ENCODE peak calls at places on chromosomes 11 and 22, in six cellular contexts. P is activated CD4-positive, CD25-positive, alpha-beta regulatory T cell; S is cerebellar cortex; N is HEK293T; Z is cardiac muscle cell; X is AG09319. T is an unnamed sample.

GRCh38 chr22:35614404-35614803 is 2.7 kb downstream of the MB start:
- DNase-seq in P (no peak), S (no peak), N (no peak), Z (no peak), X (no peak), T (no peak)

GRCh38 chr11:122778148-122778547 is 60.2 kb upstream of the CRTAM start:
- DNase-seq in P (no peak), S (no peak), N (no peak), Z (no peak), X (no peak), T (no peak)

GRCh38 chr22:29799217-29799680 is 32.1 kb downstream of the UQCR10 start:
- DNase-seq in P (no peak), S (peak), N (no peak), Z (no peak), X (peak), T (peak)

GRCh38 chr22:47153854-47154542 is 391.5 kb downstream of the TBC1D22A start:
- DNase-seq in P (no peak), S (no peak), N (no peak), Z (no peak), X (no peak), T (no peak)

GRCh38 chr11:19553683-19554333 is 158.8 kb upstream of the NAV2 start:
- DNase-seq in P (peak), S (peak), N (peak), Z (peak), X (no peak), T (peak)

GRCh38 chr11:109894242-109894641 is 198.9 kb upstream of the ZC3H12C start:
- DNase-seq in P (no peak), S (no peak), N (no peak), Z (no peak), X (no peak), T (no peak)

GRCh38 chr11:70435765-70436500 is 37.6 kb downstream of the CTTN start:
- DNase-seq in P (no peak), S (no peak), N (no peak), Z (no peak), X (no peak), T (no peak)

GRCh38 chr11:59429924-59430516 is 3.8 kb upstream of the OR5A2 start:
- DNase-seq in P (no peak), S (peak), N (peak), Z (peak), X (peak), T (peak)

GRCh38 chr22:31800065-31800464 is 46.2 kb downstream of the DEPDC5 start:
- DNase-seq in P (no peak), S (no peak), N (no peak), Z (no peak), X (no peak), T (no peak)

GRCh38 chr11:22263613-22264012 is 70.7 kb downstream of the ANO5 start:
- DNase-seq in P (no peak), S (no peak), N (no peak), Z (peak), X (no peak), T (no peak)

GRCh38 chr22:42747701-42748513 is 27.2 kb upstream of the A4GALT start:
- DNase-seq in P (no peak), S (peak), N (no peak), Z (peak), X (peak), T (peak)

GRCh38 chr11:91926967-91927366 is 297.7 kb upstream of the FAT3 start:
- DNase-seq in P (no peak), S (no peak), N (no peak), Z (no peak), X (no peak), T (no peak)

GRCh38 chr22:47154621-47155081 is 392.2 kb downstream of the TBC1D22A start:
- DNase-seq in P (no peak), S (peak), N (no peak), Z (peak), X (peak), T (no peak)

GRCh38 chr11:93031386-93031785 is 61.9 kb downstream of the MTNR1B start:
- DNase-seq in P (no peak), S (no peak), N (no peak), Z (no peak), X (no peak), T (peak)

GRCh38 chr11:32221476-32222032 is 130.7 kb downstream of the RCN1 start:
- DNase-seq in P (no peak), S (no peak), N (no peak), Z (no peak), X (no peak), T (no peak)

GRCh38 chr11:74680703-74681531 is 50.3 kb downstream of the CHRDL2 start:
- DNase-seq in P (no peak), S (peak), N (no peak), Z (no peak), X (no peak), T (no peak)

GRCh38 chr22:44582016-44582415 is 84.0 kb upstream of the RTL6 start:
- DNase-seq in P (no peak), S (no peak), N (no peak), Z (no peak), X (no peak), T (no peak)

GRCh38 chr11:45692808-45693453 is 27.5 kb upstream of the CHST1 start:
- DNase-seq in P (no peak), S (no peak), N (no peak), Z (no peak), X (no peak), T (no peak)

GRCh38 chr11:130163346-130164220 is 4.0 kb downstream of the ST14 start:
- DNase-seq in P (no peak), S (no peak), N (no peak), Z (no peak), X (no peak), T (no peak)

GRCh38 chr11:103987631-103988594 is 48.5 kb upstream of the DDI1 start:
- DNase-seq in P (no peak), S (no peak), N (no peak), Z (no peak), X (no peak), T (no peak)

GRCh38 chr11:74466916-74467885 is at the start of gene KCNE3:
- DNase-seq in P (no peak), S (no peak), N (no peak), Z (no peak), X (no peak), T (no peak)

GRCh38 chr11:72700026-72700610 is 25.9 kb upstream of the PDE2A start:
- DNase-seq in P (no peak), S (no peak), N (no peak), Z (no peak), X (no peak), T (no peak)

GRCh38 chr11:61281581-61282250 is 13.4 kb downstream of the VWCE start:
- DNase-seq in P (no peak), S (peak), N (peak), Z (peak), X (no peak), T (no peak)

GRCh38 chr11:20337526-20338154 is 25.9 kb upstream of the HTATIP2 start:
- DNase-seq in P (no peak), S (peak), N (peak), Z (peak), X (no peak), T (peak)

GRCh38 chr22:49925525-49926128 is 7.2 kb downstream of the CRELD2 start:
- DNase-seq in P (peak), S (no peak), N (no peak), Z (no peak), X (no peak), T (no peak)

GRCh38 chr11:36581536-36581935 is 12.8 kb upstream of the IFTAP start:
- DNase-seq in P (no peak), S (no peak), N (no peak), Z (no peak), X (no peak), T (no peak)

GRCh38 chr11:85558411-85558810 is 68.7 kb downstream of the DLG2 start:
- DNase-seq in P (no peak), S (no peak), N (no peak), Z (no peak), X (no peak), T (no peak)

GRCh38 chr11:17414317-17414737 is 25.9 kb upstream of the KCNJ11 start:
- DNase-seq in P (no peak), S (no peak), N (no peak), Z (no peak), X (no peak), T (no peak)

GRCh38 chr11:14618060-14618459 is 25.5 kb upstream of the PDE3B start:
- DNase-seq in P (no peak), S (no peak), N (no peak), Z (no peak), X (no peak), T (no peak)

GRCh38 chr11:12287374-12288211 is 89.8 kb upstream of the PARVA start:
- DNase-seq in P (no peak), S (peak), N (no peak), Z (peak), X (peak), T (peak)

GRCh38 chr22:33903012-33903411 is 17.3 kb downstream of the LARGE1 start:
- DNase-seq in P (no peak), S (no peak), N (no peak), Z (no peak), X (no peak), T (no peak)

GRCh38 chr11:105767945-105768344 is 158.1 kb downstream of the GRIA4 start:
- DNase-seq in P (no peak), S (peak), N (no peak), Z (no peak), X (no peak), T (no peak)

GRCh38 chr11:120303004-120303637 is 22.0 kb upstream of the TLCD5 start:
- DNase-seq in P (no peak), S (peak), N (peak), Z (peak), X (peak), T (peak)